ENCODE peak calls at places on chromosome 19, in five cellular contexts. O is CD4-positive, alpha-beta T cell; A is RWPE1; Y is endothelial cell; J is stomach. C is an unnamed sample.

GRCh38 chr19:47226426-47227346 is 4.3 kb downstream of the BBC3 start:
- DNase-seq in O (no peak), A (peak), Y (peak), J (peak), C (peak)

GRCh38 chr19:13097331-13098258 is 5.1 kb downstream of the LYL1 start:
- DNase-seq in O (no peak), A (no peak), Y (peak), J (no peak), C (no peak)

GRCh38 chr19:37218592-37218935 is 550 bp downstream of the ZNF383 start:
- DNase-seq in O (no peak), A (no peak), Y (no peak), J (no peak), C (no peak)

GRCh38 chr19:57803594-57804325 is 11.0 kb downstream of the ZNF552 start:
- DNase-seq in O (no peak), A (peak), Y (peak), J (peak), C (no peak)

GRCh38 chr19:48418317-48419064 is 25.0 kb downstream of the GRIN2D start:
- DNase-seq in O (no peak), A (no peak), Y (no peak), J (no peak), C (no peak)

GRCh38 chr19:1794424-1795185 is 17.5 kb downstream of the ATP8B3 start:
- DNase-seq in O (no peak), A (no peak), Y (no peak), J (no peak), C (no peak)

GRCh38 chr19:47228937-47229673 is 1.9 kb downstream of the BBC3 start:
- DNase-seq in O (no peak), A (no peak), Y (no peak), J (no peak), C (peak)

GRCh38 chr19:15161028-15161984 is 39.5 kb downstream of the NOTCH3 start:
- DNase-seq in O (no peak), A (peak), Y (no peak), J (no peak), C (peak)

GRCh38 chr19:7562646-7563393 is 27.3 kb downstream of the PNPLA6 start:
- DNase-seq in O (no peak), A (no peak), Y (no peak), J (no peak), C (peak)

GRCh38 chr19:10061717-10062310 is 24.3 kb upstream of the SHFL start:
- DNase-seq in O (no peak), A (peak), Y (peak), J (no peak), C (no peak)

GRCh38 chr19:53057904-53058579 is 13.5 kb downstream of the ERVV-2 start:
- DNase-seq in O (no peak), A (peak), Y (peak), J (no peak), C (no peak)

GRCh38 chr19:31332096-31332495 is 17.1 kb downstream of the TSHZ3 start:
- DNase-seq in O (no peak), A (no peak), Y (no peak), J (peak), C (no peak)

GRCh38 chr19:49133621-49134454 is 14.5 kb downstream of the PPFIA3 start:
- DNase-seq in O (no peak), A (peak), Y (no peak), J (peak), C (peak)

GRCh38 chr19:39352549-39353285 is 10.5 kb downstream of the SAMD4B start:
- DNase-seq in O (no peak), A (no peak), Y (no peak), J (no peak), C (no peak)

GRCh38 chr19:42086770-42087550 is 11.0 kb downstream of the ZNF574 start:
- DNase-seq in O (no peak), A (no peak), Y (no peak), J (no peak), C (no peak)

GRCh38 chr19:15421726-15422260 is 3.0 kb upstream of the AKAP8L start:
- DNase-seq in O (no peak), A (no peak), Y (no peak), J (peak), C (no peak)

GRCh38 chr19:10861118-10861651 is 10.2 kb upstream of the CARM1 start:
- DNase-seq in O (no peak), A (no peak), Y (peak), J (peak), C (peak)

GRCh38 chr19:7918615-7919421 is 1.3 kb upstream of the SNAPC2 start:
- DNase-seq in O (no peak), A (no peak), Y (no peak), J (no peak), C (no peak)

GRCh38 chr19:35262101-35262761 is 6.5 kb upstream of the USF2 start:
- DNase-seq in O (no peak), A (no peak), Y (no peak), J (peak), C (no peak)

GRCh38 chr19:31344403-31344802 is 4.8 kb downstream of the TSHZ3 start:
- DNase-seq in O (no peak), A (no peak), Y (no peak), J (no peak), C (no peak)

GRCh38 chr19:16249826-16250434 is 52.2 kb downstream of the AP1M1 start:
- DNase-seq in O (no peak), A (no peak), Y (no peak), J (no peak), C (no peak)

GRCh38 chr19:33558846-33559245 is 37.3 kb upstream of the PEPD start:
- DNase-seq in O (no peak), A (no peak), Y (no peak), J (no peak), C (no peak)

GRCh38 chr19:34481861-34482379 is 362 bp downstream of the WTIP start:
- DNase-seq in O (no peak), A (peak), Y (peak), J (no peak), C (peak)

GRCh38 chr19:38551450-38551813 is 66.3 kb downstream of the MAP4K1 start:
- DNase-seq in O (no peak), A (no peak), Y (no peak), J (no peak), C (peak)

GRCh38 chr19:38324431-38324830 is 4.8 kb downstream of the KCNK6 start:
- DNase-seq in O (no peak), A (peak), Y (no peak), J (no peak), C (no peak)

GRCh38 chr19:10118960-10119359 is 739 bp downstream of the EIF3G start:
- DNase-seq in O (no peak), A (no peak), Y (no peak), J (no peak), C (no peak)

GRCh38 chr19:48618278-48618915 is 581 bp downstream of the RPL18 start:
- DNase-seq in O (no peak), A (no peak), Y (no peak), J (no peak), C (no peak)

GRCh38 chr19:57171551-57172081 is 4.3 kb upstream of the DUXA start:
- DNase-seq in O (peak), A (peak), Y (no peak), J (no peak), C (peak)

GRCh38 chr19:32363175-32363574 is 17.8 kb downstream of the ZNF507 start:
- DNase-seq in O (no peak), A (no peak), Y (no peak), J (no peak), C (no peak)

GRCh38 chr19:38247734-38248268 is 8.4 kb downstream of the PPP1R14A start:
- DNase-seq in O (no peak), A (no peak), Y (no peak), J (no peak), C (no peak)

GRCh38 chr19:34351382-34351802 is 13.6 kb upstream of the GPI start:
- DNase-seq in O (no peak), A (no peak), Y (no peak), J (peak), C (no peak)

GRCh38 chr19:40411958-40412499 is 1.1 kb downstream of the PRX start:
- DNase-seq in O (no peak), A (no peak), Y (no peak), J (no peak), C (no peak)

GRCh38 chr19:9823816-9824215 is 3.9 kb upstream of the UBL5 start:
- DNase-seq in O (no peak), A (no peak), Y (no peak), J (no peak), C (no peak)

GRCh38 chr19:2796659-2797266 is 11.5 kb downstream of the THOP1 start:
- DNase-seq in O (no peak), A (no peak), Y (no peak), J (no peak), C (no peak)

GRCh38 chr19:1289395-1290244 is 3.9 kb downstream of the EFNA2 start:
- DNase-seq in O (no peak), A (no peak), Y (no peak), J (no peak), C (no peak)

GRCh38 chr19:28420731-28421550 is 792.0 kb downstream of the UQCRFS1 start:
- DNase-seq in O (no peak), A (no peak), Y (no peak), J (no peak), C (no peak)

GRCh38 chr19:5978606-5979552 is 939 bp upstream of the RANBP3 start:
- DNase-seq in O (no peak), A (no peak), Y (no peak), J (no peak), C (no peak)

GRCh38 chr19:18292810-18293641 is 11.6 kb upstream of the JUND start:
- DNase-seq in O (no peak), A (peak), Y (peak), J (peak), C (peak)

GRCh38 chr19:18292460-18292809 is 11.0 kb upstream of the JUND start:
- DNase-seq in O (peak), A (peak), Y (no peak), J (no peak), C (no peak)

GRCh38 chr19:18290250-18291018 is 9.0 kb upstream of the JUND start:
- DNase-seq in O (peak), A (no peak), Y (no peak), J (peak), C (peak)

GRCh38 chr19:18291019-18291524 is 9.7 kb upstream of the JUND start:
- DNase-seq in O (no peak), A (no peak), Y (no peak), J (no peak), C (no peak)

DNA sequence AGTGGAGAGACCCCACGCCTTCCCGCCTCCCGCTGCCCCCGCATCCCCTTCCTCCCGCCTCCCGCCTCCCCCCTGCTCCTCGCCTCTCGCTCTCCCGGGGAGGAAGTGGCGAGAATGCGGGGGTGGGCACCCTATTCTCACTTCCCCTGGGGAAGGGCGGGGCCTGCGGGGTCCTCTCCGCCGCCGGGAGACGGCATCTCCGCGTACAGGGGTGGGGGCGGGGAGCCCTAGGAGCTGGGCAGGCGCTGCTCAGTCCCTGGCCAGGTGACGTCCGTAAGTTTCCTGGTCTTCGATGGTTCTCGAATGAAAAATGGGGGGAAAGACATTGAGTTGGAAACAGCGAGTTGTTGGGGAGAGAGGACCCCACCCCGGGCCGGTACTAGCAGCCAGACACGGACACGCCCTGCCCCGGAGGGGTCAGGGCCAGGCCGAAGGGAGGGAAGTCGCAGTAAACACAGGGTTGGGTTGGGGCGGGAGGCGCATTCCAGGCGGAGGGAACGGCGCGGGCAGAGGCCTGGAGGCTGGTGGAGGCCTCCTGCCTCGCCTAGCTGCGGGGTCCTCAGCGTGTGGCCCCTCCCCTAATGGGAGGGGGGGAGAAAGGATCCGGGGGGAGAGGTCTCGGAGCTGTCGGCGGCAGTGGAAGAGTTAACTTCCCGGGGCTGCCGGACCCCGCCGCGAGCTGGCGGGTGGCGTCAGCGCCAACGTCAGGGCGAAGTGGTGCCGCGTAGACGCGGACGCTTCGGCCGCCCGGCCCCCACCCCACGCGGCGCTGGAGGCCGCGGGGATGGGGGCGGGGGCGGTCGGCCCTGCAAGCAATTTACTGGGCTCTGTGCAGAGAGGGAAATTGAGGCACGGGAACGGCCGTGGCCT is 10.4 kb upstream of the JUND start:
- DNase-seq in O (peak), A (peak), Y (peak), J (peak), C (peak)
- TF ChIP-seq CTCF in O (no peak), A (no peak), Y (no peak), J (no peak), C (no peak)

DNA sequence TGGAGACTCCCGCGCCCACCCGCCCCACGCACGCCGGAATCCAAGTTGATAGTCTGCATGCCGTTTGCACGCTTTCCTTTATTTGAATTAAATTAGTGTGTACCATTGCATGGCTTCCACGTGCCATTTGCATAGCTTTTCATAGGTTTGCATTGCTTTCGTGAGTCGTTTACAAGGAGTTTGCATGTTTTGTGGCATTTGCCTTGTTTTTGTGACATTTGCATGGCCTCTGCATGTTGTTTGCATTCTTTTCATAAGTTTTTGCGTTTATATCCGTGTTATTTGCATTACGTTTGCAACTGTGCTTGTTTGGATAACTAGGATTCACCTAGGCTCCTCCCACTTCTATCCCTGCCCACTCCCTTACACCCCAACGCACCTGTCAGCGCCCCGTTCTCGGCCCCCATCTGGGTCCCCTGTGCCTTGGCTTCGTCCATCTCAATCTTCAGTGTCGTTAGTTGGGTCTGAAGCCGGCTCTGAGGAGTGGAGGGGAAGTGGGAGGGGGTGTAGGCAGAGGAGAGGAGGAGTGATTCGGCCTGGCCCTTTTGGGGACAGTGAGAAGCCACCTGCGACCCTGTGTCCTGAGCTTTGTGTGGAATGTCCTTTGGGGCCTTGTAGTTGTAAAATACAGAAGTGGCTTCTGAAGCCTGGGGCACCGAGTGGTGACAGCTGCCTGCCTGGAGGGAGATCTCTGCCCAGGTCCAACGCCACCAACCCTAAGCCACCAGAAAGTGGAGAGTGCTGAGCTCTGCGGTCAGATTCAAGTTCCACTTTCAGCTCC is 2.4 kb downstream of the CCDC194 start:
- DNase-seq in O (no peak), A (no peak), Y (no peak), J (no peak), C (no peak)
- TF ChIP-seq CTCF in O (peak), A (peak), Y (peak), J (peak), C (no peak)

GRCh38 chr19:29671393-29672076 is 6.3 kb downstream of the PLEKHF1 start:
- DNase-seq in O (peak), A (peak), Y (no peak), J (peak), C (peak)
- TF ChIP-seq CTCF in O (peak), A (no peak), Y (peak), J (no peak), C (peak)

DNA sequence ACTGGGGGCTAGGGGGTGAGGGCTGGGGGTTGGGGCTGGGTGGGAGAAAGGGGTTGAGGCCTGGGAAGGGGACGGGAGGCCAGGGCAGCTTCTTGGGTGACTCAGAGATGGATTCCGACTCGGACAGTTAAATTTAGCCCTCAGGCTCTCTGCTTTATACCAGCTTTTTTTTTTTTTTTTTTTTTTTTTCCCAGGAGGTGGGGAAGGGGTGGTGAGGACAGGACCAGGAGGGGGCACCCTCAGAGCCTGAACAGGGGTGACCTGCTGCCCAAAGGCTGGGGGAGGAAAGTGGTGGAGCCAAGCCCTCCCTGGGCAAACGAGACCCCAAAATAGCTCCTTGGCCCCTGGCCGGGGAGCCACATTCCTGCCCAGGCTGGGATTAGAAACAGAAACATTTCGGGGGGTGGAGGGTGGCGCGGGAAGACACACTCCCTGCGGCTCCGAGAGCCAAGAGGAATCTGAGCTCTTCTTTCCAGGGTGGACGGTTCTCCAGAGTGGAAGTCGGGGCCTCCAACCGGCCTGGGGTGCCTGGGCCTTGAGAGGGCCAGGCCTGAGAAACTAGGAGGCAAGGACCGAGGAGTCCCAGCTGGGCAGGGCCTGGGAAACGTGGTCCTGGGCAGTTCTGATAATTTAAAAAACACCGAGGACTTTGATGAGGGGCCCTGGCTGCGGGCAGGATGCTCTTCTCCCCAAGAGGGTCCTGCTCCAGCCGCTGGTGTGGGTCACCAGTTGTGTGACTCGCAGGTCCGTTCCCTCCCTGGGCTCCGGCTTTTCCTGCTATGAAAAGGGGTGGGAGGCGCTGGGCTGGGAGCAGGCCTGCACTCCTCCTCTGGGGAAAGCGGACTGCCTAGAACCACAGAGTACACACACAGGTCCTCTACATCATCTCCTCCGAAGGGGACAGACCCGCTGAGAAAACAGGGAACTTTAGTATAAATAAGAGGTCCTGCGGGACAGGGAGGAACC is 813 bp upstream of the DMPK start:
- DNase-seq in O (no peak), A (peak), Y (no peak), J (no peak), C (no peak)
- TF ChIP-seq CTCF in O (no peak), A (no peak), Y (no peak), J (no peak), C (no peak)

GRCh38 chr19:44499962-44500949 is at the start of gene ZNF180:
- DNase-seq in O (peak), A (peak), Y (peak), J (peak), C (peak)
- TF ChIP-seq CTCF in O (peak), A (peak), Y (peak), J (peak), C (peak)

GRCh38 chr19:50281491-50281890 is 47.7 kb downstream of the KCNC3 start:
- DNase-seq in O (no peak), A (no peak), Y (no peak), J (no peak), C (no peak)

GRCh38 chr19:50277966-50278580 is 51.1 kb downstream of the KCNC3 start:
- DNase-seq in O (no peak), A (no peak), Y (no peak), J (no peak), C (no peak)

GRCh38 chr19:50280983-50281382 is 48.2 kb downstream of the KCNC3 start:
- DNase-seq in O (no peak), A (no peak), Y (no peak), J (no peak), C (no peak)

GRCh38 chr19:50276370-50277063 is 52.7 kb downstream of the KCNC3 start:
- DNase-seq in O (no peak), A (no peak), Y (no peak), J (no peak), C (no peak)

GRCh38 chr19:50280074-50280473 is 49.1 kb downstream of the KCNC3 start:
- DNase-seq in O (no peak), A (no peak), Y (no peak), J (no peak), C (no peak)
- TF ChIP-seq CTCF in O (no peak), A (no peak), Y (no peak), J (no peak), C (no peak)

GRCh38 chr19:29529646-29530548 is 4.1 kb downstream of the VSTM2B start:
- DNase-seq in O (no peak), A (no peak), Y (peak), J (no peak), C (no peak)
- TF ChIP-seq CTCF in O (no peak), A (no peak), Y (no peak), J (no peak), C (no peak)

C was measured in GM13977.